ENCODE peak calls at places on chromosomes 4 and X, in ten cellular contexts. J is A549, Q is left ventricle myocardium inferior, F is MM.1S, C is tibial artery, X is breast epithelium, Z is coronary artery, H is lung, G is suprapubic skin, A is endodermal cell. I is an unnamed sample.

GRCh38 chrX:126165721-126166401 is at the start of gene DCAF12L2:
- DNase-seq in C (no peak), Q (peak; percentile 13), J (peak; percentile 4), G (no peak), F (no peak), H (no peak), A (peak; percentile 74), X (no peak), Z (no peak), I (no peak)

GRCh38 chr4:145936142-145937020 is 2.2 kb downstream of the ZNF827 start:
- DNase-seq in A (peak; percentile 88), C (peak; percentile 85), G (peak; percentile 84), F (peak; percentile 82), X (peak; percentile 76), J (peak; percentile 72), Q (peak; percentile 70), H (peak; percentile 73), Z (peak; percentile 81), I (peak; percentile 95)

GRCh38 chrX:49915352-49916222 is 6.8 kb upstream of the CLCN5 start:
- DNase-seq in Q (no peak), A (peak; percentile 59), G (no peak), F (peak; percentile 58), H (peak; percentile 34), C (no peak), Z (no peak), X (no peak), J (peak; percentile 57), I (peak; percentile 47)

GRCh38 chr4:140816806-140817205 is 60.6 kb upstream of the TBC1D9 start:
- DNase-seq in Q (no peak), F (no peak), C (no peak), H (no peak), J (no peak), Z (no peak), A (peak; percentile 65), X (no peak), G (no peak), I (no peak)

GRCh38 chr4:169398294-169398693 is 127.5 kb upstream of the SH3RF1 start:
- DNase-seq in X (no peak), J (no peak), Z (no peak), F (no peak), A (no peak), H (no peak), G (no peak), Q (no peak), C (no peak), I (no peak)

GRCh38 chr4:122104184-122104583 is 47.9 kb upstream of the BLTP1 start:
- DNase-seq in F (no peak), X (no peak), H (no peak), Z (no peak), J (no peak), C (no peak), A (no peak), Q (no peak), G (no peak), I (no peak)

GRCh38 chr4:57233391-57233790 is 123.2 kb upstream of the IGFBP7 start:
- DNase-seq in A (no peak), J (peak; percentile 3), Q (no peak), Z (no peak), C (no peak), H (no peak), F (no peak), G (no peak), X (no peak), I (no peak)

GRCh38 chr4:73068496-73069337 is 799 bp downstream of the COX18 start:
- DNase-seq in G (no peak), Q (no peak), X (no peak), C (no peak), J (peak; percentile 25), H (no peak), A (peak; percentile 54), F (peak; percentile 39), Z (no peak), I (no peak)

GRCh38 chr4:188113156-188113555 is 3.8 kb upstream of the TRIML2 start:
- DNase-seq in G (no peak), J (no peak), F (no peak), H (no peak), X (no peak), Q (no peak), Z (no peak), A (no peak), C (no peak), I (no peak)

GRCh38 chrX:50067435-50068292 is 133.1 kb downstream of the AKAP4 start:
- DNase-seq in G (no peak), X (no peak), J (peak; percentile 26), H (peak; percentile 44), Q (no peak), A (peak; percentile 76), F (no peak), C (no peak), Z (no peak), I (peak; percentile 21)

GRCh38 chrX:53004038-53004437 is 44.6 kb upstream of the GPR173 start:
- DNase-seq in H (no peak), Q (no peak), Z (no peak), G (no peak), J (no peak), X (no peak), F (no peak), C (no peak), A (no peak), I (no peak)

GRCh38 chrX:47570794-47571193 is 9.8 kb downstream of the ARAF start:
- DNase-seq in C (no peak), Q (no peak), G (no peak), X (no peak), J (no peak), Z (no peak), A (no peak), F (no peak), H (no peak), I (no peak)

GRCh38 chr4:6424425-6424824 is 48.0 kb downstream of the PPP2R2C start:
- DNase-seq in Z (no peak), F (no peak), J (no peak), H (no peak), C (no peak), Q (no peak), A (no peak), X (no peak), G (no peak), I (no peak)
- TF ChIP-seq CTCF in Z (no peak), F (no peak), J (no peak), H (no peak), C (no peak), Q (no peak), A (no peak), X (no peak), G (no peak), I (no peak)

GRCh38 chrX:103183912-103184311 is 31.0 kb upstream of the BEX4 start:
- DNase-seq in A (peak; percentile 67), C (no peak), H (no peak), F (no peak), Z (no peak), G (no peak), J (no peak), X (no peak), Q (no peak), I (no peak)

DNA sequence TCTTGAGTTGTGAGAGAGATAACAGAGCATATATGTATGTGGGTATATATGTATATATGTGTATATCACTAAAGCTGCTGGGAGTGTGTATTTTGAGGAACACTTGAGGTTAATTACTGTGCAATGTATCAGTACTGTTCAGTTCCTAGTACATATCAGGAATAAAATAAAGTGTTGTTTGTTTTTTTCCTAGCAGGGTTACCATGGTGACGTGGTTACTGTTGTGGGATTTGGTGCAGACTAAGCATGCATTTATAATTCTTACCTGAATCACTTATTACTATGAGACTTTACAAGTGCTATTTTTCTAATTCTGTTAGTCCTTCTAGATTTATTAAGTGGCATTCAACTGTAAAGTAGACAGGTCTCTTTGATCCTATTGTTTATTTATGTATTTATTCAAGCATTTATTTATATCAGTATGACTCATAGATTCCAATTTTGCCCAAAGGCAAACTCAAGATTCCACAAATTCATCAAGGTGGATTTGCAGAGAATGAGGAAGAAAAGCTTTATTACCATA is 26.9 kb upstream of the BEX4 start:
- DNase-seq in H (no peak), C (no peak), F (no peak), Z (no peak), G (no peak), X (no peak), Q (no peak), A (no peak), J (no peak), I (no peak)
- H3K27ac ChIP-seq in H (no peak overlapping the region), C (no peak overlapping the region), F (no peak overlapping the region), Z (no peak overlapping the region), G (no peak overlapping the region), X (no peak overlapping the region), Q (no peak overlapping the region), A (no peak overlapping the region), J (no peak overlapping the region), I (no peak overlapping the region)

DNA sequence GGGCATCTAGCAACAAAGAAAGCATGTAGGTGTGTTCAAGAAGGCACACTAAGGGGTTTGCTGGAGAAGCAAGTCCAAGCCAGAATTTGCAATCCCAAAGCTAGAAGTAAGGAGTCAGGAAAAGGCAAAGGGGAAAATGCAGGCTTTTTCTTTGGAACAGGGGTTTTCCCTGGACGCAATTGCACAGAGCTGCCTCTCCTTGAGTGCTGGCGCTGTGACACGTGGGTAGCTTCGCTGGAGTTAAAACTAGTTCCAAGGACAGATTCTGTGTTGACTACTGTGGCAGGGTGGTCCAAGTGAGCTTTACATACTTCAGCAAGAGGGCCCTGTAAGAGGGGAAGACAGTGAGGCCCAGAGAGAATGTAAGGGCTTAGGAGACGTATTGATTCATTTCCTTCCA is 277.1 kb downstream of the ADGRA3 start:
- DNase-seq in C (no peak), H (no peak), A (peak; percentile 72), Z (no peak), Q (no peak), F (no peak), J (peak; percentile 4), X (no peak), G (no peak), I (peak; percentile 12)
- TF ChIP-seq CTCF in C (no peak), H (no peak), A (peak; percentile 74), Z (no peak), Q (no peak), F (peak; percentile 3), J (no peak), X (no peak), G (no peak), I (peak; percentile 74)

DNA sequence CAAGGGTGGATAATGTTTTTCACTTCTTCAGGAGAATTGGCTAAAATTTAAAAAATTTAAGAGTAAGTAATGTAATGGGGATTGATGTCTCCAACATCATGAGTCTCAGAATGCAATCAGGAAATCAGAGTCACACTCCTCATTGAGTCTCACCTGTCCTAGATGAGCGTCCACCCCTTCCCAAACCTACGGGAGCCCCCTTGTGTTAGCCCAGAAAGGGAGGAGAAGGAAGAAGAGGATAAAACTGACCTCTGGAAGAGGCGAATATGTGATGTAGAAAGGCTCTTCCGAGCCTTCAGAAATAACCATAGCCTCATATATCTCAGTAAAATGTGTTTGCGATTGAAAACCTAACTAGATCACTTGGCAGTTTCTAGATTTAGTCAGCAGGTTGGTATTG is 157.1 kb downstream of the DCLK2 start:
- DNase-seq in Z (no peak), G (no peak), Q (no peak), J (no peak), A (peak; percentile 49), H (no peak), F (no peak), X (no peak), C (no peak), I (no peak)
- H3K27ac ChIP-seq in Z (peak overlapping the region; percentile 88), G (no peak overlapping the region), Q (no peak overlapping the region), J (peak overlapping the region; percentile 88), A (peak overlapping the region; percentile 88), H (no peak overlapping the region), F (no peak overlapping the region), X (no peak overlapping the region), C (peak overlapping the region; percentile 66), I (no peak overlapping the region)

DNA sequence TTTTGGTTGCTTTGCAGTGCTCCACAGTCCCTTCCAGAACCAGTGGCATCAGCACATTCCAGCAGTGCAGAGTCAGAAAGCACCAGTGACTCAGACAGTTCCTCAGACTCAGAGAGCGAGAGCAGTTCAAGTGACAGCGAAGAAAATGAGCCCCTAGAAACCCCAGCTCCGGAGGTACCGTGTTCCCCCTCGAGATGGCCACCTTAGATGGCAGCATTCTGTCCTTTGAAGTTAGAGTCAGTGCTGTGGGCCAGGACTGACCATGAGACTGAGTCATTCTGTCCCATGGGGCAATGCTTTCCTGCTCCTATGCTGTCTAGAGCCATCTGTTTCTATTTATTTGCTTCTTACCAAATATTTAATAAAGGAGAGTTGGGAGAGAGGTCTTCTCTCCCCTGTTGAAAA is 112.3 kb downstream of the KLHL8 start:
- DNase-seq in Z (peak; percentile 77), A (no peak), C (peak; percentile 72), F (no peak), H (no peak), G (no peak), Q (no peak), X (no peak), J (peak; percentile 27), I (no peak)
- TF ChIP-seq CTCF in Z (no peak), A (no peak), C (no peak), F (no peak), H (no peak), G (no peak), Q (no peak), X (no peak), J (no peak), I (no peak)